ENCODE peak calls at places on chromosome 20, in seven cellular contexts. T is cardiac muscle cell; O is NCI-H1930; B is cardiac septum; N is left ventricle myocardium superior; Z is Ammon's horn; E is activated T-helper 1 cell treated with anti-CD3 and anti-CD28 coated beads, Interleukin-12 subunit alpha, Interleukin-12 subunit beta, Interleukin-2, Interleukin-4 antibody, amounts not matched to agents 30 ng/mL and 10 ng/mL and 1 ng/mL, durations not matched to agents 14 hours and 24 hours and 36 hours. C is an unnamed sample.

GRCh38 chr20:48295445-48295903 is 510.2 kb upstream of the SULF2 start:
- DNase-seq in O (no peak), N (no peak), E (no peak), T (peak), Z (no peak), B (no peak), C (peak)

GRCh38 chr20:38217791-38218565 is 42.6 kb downstream of the KIAA1755 start:
- DNase-seq in T (peak), O (no peak), N (peak), E (no peak), B (peak), Z (no peak), C (no peak)

GRCh38 chr20:58694241-58695083 is 1.9 kb downstream of the NPEPL1 start:
- DNase-seq in B (no peak), Z (no peak), T (no peak), N (peak), O (no peak), E (no peak), C (no peak)

GRCh38 chr20:62760536-62761057 is 35.7 kb upstream of the MRGBP start:
- DNase-seq in O (no peak), E (no peak), Z (no peak), B (no peak), T (no peak), N (peak), C (no peak)

GRCh38 chr20:63752411-63753101 is 13.0 kb downstream of the SLC2A4RG start:
- DNase-seq in N (no peak), Z (no peak), O (no peak), E (no peak), B (no peak), T (no peak), C (no peak)

GRCh38 chr20:47231382-47232042 is 125.0 kb downstream of the ZMYND8 start:
- DNase-seq in N (no peak), O (no peak), Z (no peak), E (no peak), B (no peak), T (no peak), C (no peak)

GRCh38 chr20:61631770-61632169 is 379.7 kb downstream of the CDH4 start:
- DNase-seq in O (no peak), B (no peak), Z (no peak), T (no peak), E (no peak), N (no peak), C (no peak)

GRCh38 chr20:1418335-1418734 is 25.5 kb upstream of the FKBP1A start:
- DNase-seq in B (no peak), T (no peak), E (no peak), Z (no peak), N (no peak), O (no peak), C (no peak)

GRCh38 chr20:57024849-57025248 is 241.6 kb downstream of the BMP7 start:
- DNase-seq in B (no peak), Z (no peak), O (no peak), N (no peak), E (no peak), T (no peak), C (peak)

GRCh38 chr20:51893723-51894122 is 91.4 kb upstream of the SALL4 start:
- DNase-seq in B (no peak), O (no peak), Z (no peak), N (no peak), T (no peak), E (no peak), C (no peak)

GRCh38 chr20:53809728-53810365 is 216.2 kb upstream of the ZNF217 start:
- DNase-seq in E (no peak), Z (no peak), N (no peak), O (no peak), T (no peak), B (no peak), C (no peak)

GRCh38 chr20:5621305-5621704 is 128.9 kb upstream of the SHLD1 start:
- DNase-seq in E (no peak), N (peak), Z (peak), T (no peak), O (no peak), B (no peak), C (no peak)

GRCh38 chr20:47102629-47103028 is 208.0 kb downstream of the EYA2 start:
- DNase-seq in N (no peak), E (no peak), B (no peak), O (no peak), T (no peak), Z (no peak), C (no peak)

GRCh38 chr20:24097506-24098245 is 109.1 kb upstream of the GGTLC1 start:
- DNase-seq in E (no peak), Z (no peak), O (no peak), T (no peak), N (no peak), B (no peak), C (no peak)

GRCh38 chr20:61447950-61448349 is 195.9 kb downstream of the CDH4 start:
- DNase-seq in B (no peak), E (no peak), T (no peak), O (peak), Z (no peak), N (no peak), C (no peak)

GRCh38 chr20:63876489-63877036 is 11.5 kb downstream of the TPD52L2 start:
- DNase-seq in N (no peak), T (no peak), Z (no peak), O (no peak), E (no peak), B (no peak), C (no peak)

GRCh38 chr20:58571341-58571941 is 56.2 kb upstream of the APCDD1L start:
- DNase-seq in B (no peak), T (peak), E (no peak), O (no peak), N (no peak), Z (no peak), C (no peak)

GRCh38 chr20:5061209-5061608 is 58.5 kb downstream of the PCNA start:
- DNase-seq in O (no peak), B (no peak), E (no peak), N (no peak), T (no peak), Z (no peak), C (no peak)

GRCh38 chr20:13286600-13286999 is 65.5 kb downstream of the ISM1 start:
- DNase-seq in N (no peak), Z (no peak), O (no peak), B (no peak), T (no peak), E (no peak), C (peak)

GRCh38 chr20:46699651-46700359 is 9.6 kb upstream of the SLC2A10 start:
- DNase-seq in N (no peak), E (no peak), B (no peak), T (no peak), O (no peak), Z (no peak), C (no peak)

GRCh38 chr20:36237477-36237876 is 1.2 kb downstream of the AAR2 start:
- DNase-seq in N (no peak), O (no peak), B (no peak), E (no peak), T (no peak), Z (no peak), C (no peak)

GRCh38 chr20:2297352-2297717 is 1.5 kb downstream of the TGM3 start:
- DNase-seq in O (no peak), E (no peak), Z (no peak), B (no peak), N (no peak), T (peak), C (no peak)

GRCh38 chr20:15842872-15843271 is 730.4 kb downstream of the KIF16B start:
- DNase-seq in E (no peak), Z (no peak), B (no peak), T (no peak), N (no peak), O (no peak), C (no peak)

GRCh38 chr20:8454137-8454712 is 322.2 kb downstream of the PLCB1 start:
- DNase-seq in O (no peak), N (no peak), T (peak), E (no peak), Z (peak), B (no peak), C (no peak)